ENCODE peak calls at places on chromosomes 2 and 18, in four cellular contexts. R is memory B cell, F is dorsolateral prefrontal cortex, H is skeletal muscle cell. M is an unnamed sample.

GRCh38 chr2:219632758-219633101 is 5.3 kb downstream of the SLC4A3 start:
- DNase-seq in R (no peak), F (no peak), H (no peak), M (no peak)

GRCh38 chr2:168025487-168026203 is 221.8 kb downstream of the STK39 start:
- DNase-seq in R (no peak), H (no peak), F (no peak), M (peak)

GRCh38 chr2:168130302-168130701 is 117.1 kb downstream of the STK39 start:
- DNase-seq in F (no peak), R (no peak), H (no peak), M (no peak)

GRCh38 chr2:164706522-164706921 is 85.2 kb upstream of the GRB14 start:
- DNase-seq in R (no peak), H (peak), F (no peak), M (no peak)

GRCh38 chr2:51120754-51121280 is 88.9 kb upstream of the NRXN1 start:
- DNase-seq in F (no peak), R (no peak), H (no peak), M (no peak)

GRCh38 chr2:133712369-133712768 is 144.1 kb upstream of the NCKAP5 start:
- DNase-seq in H (no peak), F (no peak), R (no peak), M (no peak)

GRCh38 chr2:44455877-44456276 is 94.1 kb downstream of the CAMKMT start:
- DNase-seq in H (no peak), F (no peak), R (no peak), M (no peak)

GRCh38 chr18:3648695-3649094 is 198.7 kb downstream of the TGIF1 start:
- DNase-seq in F (no peak), R (no peak), H (no peak), M (no peak)

GRCh38 chr2:17540813-17541513 is 467 bp downstream of the VSNL1 start:
- DNase-seq in F (no peak), R (no peak), H (no peak), M (peak)

GRCh38 chr2:17830053-17831034 is 14.1 kb downstream of the MSGN1 start:
- DNase-seq in F (peak), R (peak), H (no peak), M (peak)

GRCh38 chr18:36405611-36406010 is 108.1 kb downstream of the FHOD3 start:
- DNase-seq in H (no peak), R (no peak), F (no peak), M (no peak)

GRCh38 chr18:7926526-7926925 is 359.4 kb downstream of the PTPRM start:
- DNase-seq in R (no peak), F (no peak), H (no peak), M (no peak)

GRCh38 chr2:9001229-9001628 is 2.3 kb downstream of the MBOAT2 start:
- DNase-seq in H (no peak), F (no peak), R (no peak), M (no peak)

GRCh38 chr2:212379103-212379502 is 159.5 kb downstream of the ERBB4 start:
- DNase-seq in F (no peak), H (no peak), R (no peak), M (no peak)

M was measured in DMS79 treated with DMSO at 0.1 percent for 48 hours.